ENCODE peak calls at places on chromosome 12, in five cellular contexts. O is AG04450, M is activated gamma-delta T cell, V is endothelial cell of umbilical vein, P is GM13977. K is an unnamed sample.

GRCh38 chr12:64127811-64128210 is 94.3 kb downstream of the KICS2 start:
- DNase-seq in V (no peak), P (no peak), M (no peak), O (no peak), K (no peak)

GRCh38 chr12:65603428-65604351 is 220.6 kb upstream of the HMGA2 start:
- DNase-seq in V (peak; percentile 82), P (no peak), M (no peak), O (peak; percentile 59), K (peak; percentile 90)

GRCh38 chr12:30002677-30003076 is 218.9 kb upstream of the TMTC1 start:
- DNase-seq in P (no peak), V (no peak), M (no peak), O (no peak), K (peak; percentile 6)

GRCh38 chr12:113980537-113981337 is 14.6 kb upstream of the RBM19 start:
- DNase-seq in V (peak; percentile 66), O (peak; percentile 47), M (no peak), P (peak; percentile 45), K (peak; percentile 75)

GRCh38 chr12:2833810-2834209 is 1.0 kb downstream of the NRIP2 start:
- DNase-seq in V (no peak), P (no peak), M (no peak), O (no peak), K (no peak)

GRCh38 chr12:127428420-127428819 is 838.5 kb upstream of the TMEM132C start:
- DNase-seq in P (no peak), V (no peak), O (no peak), M (no peak), K (no peak)

GRCh38 chr12:93540506-93540905 is 32.0 kb upstream of the SOCS2 start:
- DNase-seq in V (peak; percentile 72), M (no peak), O (no peak), P (no peak), K (peak; percentile 55)

GRCh38 chr12:562634-563033 is 100.6 kb downstream of the NINJ2 start:
- DNase-seq in V (no peak), O (no peak), M (no peak), P (no peak), K (no peak)

GRCh38 chr12:38153737-38154061 is 162.9 kb upstream of the ALG10B start:
- DNase-seq in V (no peak), P (no peak), M (no peak), O (no peak), K (no peak)

GRCh38 chr12:102548543-102548942 is 68.2 kb upstream of the IGF1 start:
- DNase-seq in P (no peak), M (no peak), O (no peak), V (no peak), K (no peak)

K was measured in lung microvascular endothelial cell.